ENCODE peak calls at places on chromosomes 1 and 21, in ten cellular contexts. W is pancreas; S is A549; G is GOT3; A is Right ventricle myocardium superior; E is fibroblast of pulmonary artery; N is GM12891; B is stimulated activated effector memory CD8-positive, alpha-beta T cell treated with anti-CD3 and anti-CD28 coated beads, Interleukin-12 subunit alpha, Interleukin-12 subunit beta, amount 100 ng/mL, for 72 hours; I is lung; C is CD8-positive, alpha-beta memory T cell. L is an unnamed sample.

GRCh38 chr1:214492405-214493075 is 58.9 kb downstream of the PTPN14 start:
- DNase-seq in W (no peak), B (no peak), N (no peak), I (no peak), A (no peak), G (no peak), E (peak; percentile 49), S (no peak), C (no peak), L (no peak)

GRCh38 chr1:119549719-119550141 is 42.7 kb downstream of the HSD3B1 start:
- DNase-seq in G (no peak), B (peak; percentile 54), A (peak; percentile 46), E (peak; percentile 83), N (no peak), I (peak; percentile 64), S (peak; percentile 48), W (no peak), C (no peak), L (no peak)

GRCh38 chr1:33393524-33393923 is 37.4 kb downstream of the PHC2 start:
- DNase-seq in I (no peak), E (no peak), A (no peak), B (no peak), G (no peak), W (no peak), N (no peak), S (no peak), C (no peak), L (no peak)

GRCh38 chr1:24909388-24909898 is 20.6 kb downstream of the RUNX3 start:
- DNase-seq in I (peak; percentile 69), G (no peak), E (peak; percentile 85), S (peak; percentile 80), W (no peak), A (peak; percentile 73), B (no peak), C (no peak), N (no peak), L (no peak)

GRCh38 chr21:41768371-41769042 is 1.7 kb upstream of the RIPK4 start:
- DNase-seq in I (no peak), B (no peak), N (no peak), G (no peak), E (peak; percentile 53), S (peak; percentile 80), A (no peak), W (peak; percentile 85), C (no peak), L (no peak)

GRCh38 chr1:40664167-40664537 is 1.3 kb downstream of the RIMS3 start:
- DNase-seq in A (no peak), I (no peak), S (no peak), B (no peak), E (no peak), C (no peak), G (no peak), N (no peak), W (no peak), L (no peak)

GRCh38 chr1:220189750-220190347 is 82.4 kb downstream of the RAB3GAP2 start:
- DNase-seq in S (peak; percentile 39), I (no peak), W (no peak), N (no peak), A (no peak), E (peak; percentile 59), G (no peak), B (no peak), C (no peak), L (no peak)

GRCh38 chr1:44801491-44802305 is 1.5 kb downstream of the PLK3 start:
- DNase-seq in C (peak; percentile 66), W (peak; percentile 52), E (no peak), G (no peak), N (no peak), S (no peak), B (no peak), I (no peak), A (peak; percentile 45), L (no peak)

GRCh38 chr1:93304716-93305138 is 41.0 kb upstream of the DR1 start:
- DNase-seq in A (no peak), S (peak; percentile 58), B (peak; percentile 57), E (peak; percentile 85), G (no peak), I (peak; percentile 32), C (peak; percentile 62), N (no peak), W (no peak), L (peak; percentile 69)

GRCh38 chr1:26405281-26405915 is 5.2 kb upstream of the LIN28A start:
- DNase-seq in N (no peak), S (no peak), A (no peak), B (no peak), E (peak; percentile 65), C (no peak), I (no peak), G (no peak), W (no peak), L (no peak)

L was measured in ascending aorta.